ENCODE peak calls at places on chromosome 16, in four cellular contexts. One of them, this sample, is unnamed.

GRCh38 chr16:88529596-88529995 is 40.6 kb upstream of the ZC3H18 start:
- DNase-seq in HCT116: no peak
- DNase-seq in K562: no peak
- DNase-seq in HepG2: no peak
- DNase-seq in this sample: no peak

GRCh38 chr16:5918553-5919127 is 821.0 kb upstream of the EEF2KMT start:
- DNase-seq in K562: peak
- DNase-seq in HepG2: peak
- DNase-seq in HCT116: no peak
- DNase-seq in this sample: no peak

GRCh38 chr16:29977063-29977462 is 3.4 kb downstream of the TAOK2 start:
- DNase-seq in HepG2: no peak
- DNase-seq in K562: no peak
- DNase-seq in HCT116: no peak
- DNase-seq in this sample: no peak

GRCh38 chr16:35560637-35560984 is 2101.2 kb downstream of the TP53TG3F start:
- DNase-seq in HepG2: no peak
- DNase-seq in HCT116: no peak
- DNase-seq in K562: no peak
- DNase-seq in this sample: no peak

GRCh38 chr16:76535-77272 is 1.3 kb upstream of the MPG start:
- DNase-seq in HepG2: peak
- DNase-seq in HCT116: no peak
- DNase-seq in K562: peak
- DNase-seq in this sample: no peak

GRCh38 chr16:16021988-16022682 is 72.7 kb downstream of the ABCC1 start:
- DNase-seq in HCT116: peak
- DNase-seq in HepG2: peak
- DNase-seq in K562: peak
- DNase-seq in this sample: peak

GRCh38 chr16:58339452-58339938 is 44.7 kb upstream of the PRSS54 start:
- DNase-seq in K562: no peak
- DNase-seq in HepG2: peak
- DNase-seq in HCT116: peak
- DNase-seq in this sample: no peak

GRCh38 chr16:68800257-68800875 is 43.0 kb upstream of the TANGO6 start:
- DNase-seq in HCT116: peak
- DNase-seq in K562: peak
- DNase-seq in HepG2: peak
- DNase-seq in this sample: peak

GRCh38 chr16:89358030-89359005 is 132.0 kb downstream of the ANKRD11 start:
- DNase-seq in K562: no peak
- DNase-seq in HCT116: no peak
- DNase-seq in HepG2: no peak
- DNase-seq in this sample: no peak

GRCh38 chr16:57781741-57782606 is 20.3 kb downstream of the KIFC3 start:
- DNase-seq in HepG2: peak
- DNase-seq in HCT116: no peak
- DNase-seq in K562: no peak
- DNase-seq in this sample: no peak

GRCh38 chr16:28052274-28053128 is 11.0 kb downstream of the GSG1L start:
- DNase-seq in HepG2: no peak
- DNase-seq in K562: no peak
- DNase-seq in HCT116: no peak
- DNase-seq in this sample: no peak

GRCh38 chr16:46949216-46949892 is 24.1 kb downstream of the DNAJA2 start:
- DNase-seq in K562: no peak
- DNase-seq in HepG2: no peak
- DNase-seq in HCT116: no peak
- DNase-seq in this sample: no peak

GRCh38 chr16:74756203-74756602 is 18.4 kb downstream of the FA2H start:
- DNase-seq in HepG2: no peak
- DNase-seq in HCT116: no peak
- DNase-seq in K562: peak
- DNase-seq in this sample: no peak

GRCh38 chr16:81885976-81886586 is 107.0 kb downstream of the PLCG2 start:
- DNase-seq in HCT116: peak
- DNase-seq in HepG2: peak
- DNase-seq in K562: peak
- DNase-seq in this sample: no peak

GRCh38 chr16:55280622-55281021 is 43.4 kb upstream of the IRX6 start:
- DNase-seq in HCT116: no peak
- DNase-seq in HepG2: no peak
- DNase-seq in K562: no peak
- DNase-seq in this sample: no peak

GRCh38 chr16:68760671-68761275 is 23.7 kb downstream of the CDH1 start:
- DNase-seq in HCT116: no peak
- DNase-seq in HepG2: peak
- DNase-seq in K562: peak
- DNase-seq in this sample: no peak

GRCh38 chr16:56255904-56256303 is 64.6 kb downstream of the GNAO1 start:
- DNase-seq in K562: no peak
- DNase-seq in HepG2: no peak
- DNase-seq in HCT116: no peak
- DNase-seq in this sample: no peak

GRCh38 chr16:31177136-31177535 is 2.8 kb upstream of the FUS start:
- DNase-seq in K562: no peak
- DNase-seq in HCT116: no peak
- DNase-seq in HepG2: no peak
- DNase-seq in this sample: no peak

GRCh38 chr16:87324411-87325275 is 7.5 kb upstream of the C16orf95 start:
- DNase-seq in K562: peak
- DNase-seq in HepG2: peak
- DNase-seq in HCT116: no peak
- DNase-seq in this sample: no peak

GRCh38 chr16:69741951-69742904 is 12.5 kb downstream of the NOB1 start:
- DNase-seq in K562: no peak
- DNase-seq in HCT116: no peak
- DNase-seq in HepG2: no peak
- DNase-seq in this sample: no peak

GRCh38 chr16:30887927-30888326 is 6.0 kb downstream of the BCL7C start:
- DNase-seq in HCT116: no peak
- DNase-seq in K562: no peak
- DNase-seq in HepG2: no peak
- DNase-seq in this sample: no peak

GRCh38 chr16:6427621-6428020 is 905.0 kb upstream of the RBFOX1 start:
- DNase-seq in K562: no peak
- DNase-seq in HepG2: no peak
- DNase-seq in HCT116: no peak
- DNase-seq in this sample: no peak

GRCh38 chr16:30409125-30410060 is 2.0 kb downstream of the ZNF771 start:
- DNase-seq in HCT116: peak
- DNase-seq in K562: peak
- DNase-seq in HepG2: peak
- DNase-seq in this sample: peak

GRCh38 chr16:83779881-83780280 is 27.9 kb upstream of the HSBP1 start:
- DNase-seq in K562: no peak
- DNase-seq in HepG2: no peak
- DNase-seq in HCT116: no peak
- DNase-seq in this sample: no peak

GRCh38 chr16:82037666-82038065 is 2.6 kb downstream of the HSD17B2 start:
- DNase-seq in HCT116: no peak
- DNase-seq in K562: no peak
- DNase-seq in HepG2: no peak
- DNase-seq in this sample: no peak

GRCh38 chr16:53502331-53503269 is at the start of gene AKTIP:
- DNase-seq in HepG2: no peak
- DNase-seq in HCT116: no peak
- DNase-seq in K562: peak
- DNase-seq in this sample: no peak
- TF ChIP-seq TCF7L2 in HepG2: no peak
- TF ChIP-seq TCF7L2 in HCT116: no peak
- TF ChIP-seq TCF7L2 in K562: no peak
- TF ChIP-seq TCF7L2 in this sample: no peak

GRCh38 chr16:64823676-64824075 is 298.2 kb downstream of the CDH11 start:
- DNase-seq in HCT116: no peak
- DNase-seq in K562: no peak
- DNase-seq in HepG2: no peak
- DNase-seq in this sample: no peak
- H3K4me3 ChIP-seq in HCT116: no peak
- H3K4me3 ChIP-seq in K562: no peak
- H3K4me3 ChIP-seq in HepG2: no peak
- H3K4me3 ChIP-seq in this sample: no peak

GRCh38 chr16:66740010-66740409 is 11.4 kb downstream of the DYNC1LI2 start:
- DNase-seq in HepG2: peak
- DNase-seq in K562: peak
- DNase-seq in HCT116: no peak
- DNase-seq in this sample: no peak

GRCh38 chr16:66742409-66742808 is 9.0 kb downstream of the DYNC1LI2 start:
- DNase-seq in K562: no peak
- DNase-seq in HepG2: no peak
- DNase-seq in HCT116: no peak
- DNase-seq in this sample: no peak

GRCh38 chr16:66740533-66740932 is 10.9 kb downstream of the DYNC1LI2 start:
- DNase-seq in HCT116: no peak
- DNase-seq in K562: peak
- DNase-seq in HepG2: no peak
- DNase-seq in this sample: no peak

GRCh38 chr16:66741971-66742396 is 9.4 kb downstream of the DYNC1LI2 start:
- DNase-seq in HCT116: no peak
- DNase-seq in HepG2: no peak
- DNase-seq in K562: no peak
- DNase-seq in this sample: no peak

DNA sequence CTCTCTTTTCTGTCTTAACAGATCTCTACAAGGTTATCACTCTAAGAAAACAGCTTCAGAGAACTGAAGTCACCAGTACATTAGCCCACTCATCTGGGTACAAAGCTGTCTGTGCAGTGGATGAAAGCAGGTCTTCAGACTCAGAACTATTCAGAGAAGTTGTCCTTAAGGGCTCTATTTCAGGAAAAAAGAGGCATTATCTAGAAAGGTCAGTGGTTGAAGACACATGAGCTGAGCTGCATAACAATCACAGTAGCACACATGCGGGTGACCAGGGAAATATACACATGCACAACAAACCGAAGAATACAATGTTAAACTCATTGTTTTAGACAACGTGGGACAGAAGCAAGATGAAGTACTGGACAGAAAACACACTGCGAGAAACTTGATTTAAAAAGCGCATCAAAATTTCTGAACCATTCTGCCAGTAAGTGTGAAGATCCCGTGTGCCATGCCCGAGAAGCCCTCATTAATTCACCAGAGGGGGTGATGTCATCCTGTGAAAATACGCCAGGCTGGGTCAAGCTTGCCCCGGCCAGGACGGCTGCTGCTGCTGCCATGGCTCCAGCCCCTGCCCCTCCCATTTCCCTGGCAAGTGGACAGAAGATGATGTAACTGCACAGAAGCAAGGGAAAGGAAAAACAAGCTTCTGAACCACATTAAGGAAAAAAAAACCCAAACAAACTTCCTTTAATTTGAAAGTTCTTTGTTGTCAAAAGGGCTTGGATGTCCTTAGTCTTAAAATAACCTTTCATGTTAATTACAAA is 10.1 kb downstream of the DYNC1LI2 start:
- DNase-seq in HCT116: peak
- DNase-seq in HepG2: peak
- DNase-seq in K562: peak
- DNase-seq in this sample: peak
- TF ChIP-seq TCF7L2 in HCT116: no peak
- TF ChIP-seq TCF7L2 in HepG2: no peak
- TF ChIP-seq TCF7L2 in K562: no peak
- TF ChIP-seq TCF7L2 in this sample: no peak

GRCh38 chr16:3021449-3022207 is 1.5 kb downstream of the TNFRSF12A start:
- DNase-seq in K562: peak
- DNase-seq in HCT116: peak
- DNase-seq in HepG2: peak
- DNase-seq in this sample: peak
- H3K4me3 ChIP-seq in K562: peak
- H3K4me3 ChIP-seq in HCT116: peak
- H3K4me3 ChIP-seq in HepG2: peak
- H3K4me3 ChIP-seq in this sample: peak

GRCh38 chr16:80669673-80670072 is 128.9 kb downstream of the DYNLRB2 start:
- DNase-seq in HepG2: no peak
- DNase-seq in K562: no peak
- DNase-seq in HCT116: no peak
- DNase-seq in this sample: no peak

GRCh38 chr16:80667925-80668324 is 127.1 kb downstream of the DYNLRB2 start:
- DNase-seq in HepG2: no peak
- DNase-seq in HCT116: no peak
- DNase-seq in K562: no peak
- DNase-seq in this sample: no peak

GRCh38 chr16:80672379-80672778 is 131.6 kb downstream of the DYNLRB2 start:
- DNase-seq in HepG2: no peak
- DNase-seq in HCT116: no peak
- DNase-seq in K562: no peak
- DNase-seq in this sample: no peak

GRCh38 chr16:80670170-80670865 is 129.5 kb downstream of the DYNLRB2 start:
- DNase-seq in HCT116: no peak
- DNase-seq in K562: no peak
- DNase-seq in HepG2: no peak
- DNase-seq in this sample: no peak

DNA sequence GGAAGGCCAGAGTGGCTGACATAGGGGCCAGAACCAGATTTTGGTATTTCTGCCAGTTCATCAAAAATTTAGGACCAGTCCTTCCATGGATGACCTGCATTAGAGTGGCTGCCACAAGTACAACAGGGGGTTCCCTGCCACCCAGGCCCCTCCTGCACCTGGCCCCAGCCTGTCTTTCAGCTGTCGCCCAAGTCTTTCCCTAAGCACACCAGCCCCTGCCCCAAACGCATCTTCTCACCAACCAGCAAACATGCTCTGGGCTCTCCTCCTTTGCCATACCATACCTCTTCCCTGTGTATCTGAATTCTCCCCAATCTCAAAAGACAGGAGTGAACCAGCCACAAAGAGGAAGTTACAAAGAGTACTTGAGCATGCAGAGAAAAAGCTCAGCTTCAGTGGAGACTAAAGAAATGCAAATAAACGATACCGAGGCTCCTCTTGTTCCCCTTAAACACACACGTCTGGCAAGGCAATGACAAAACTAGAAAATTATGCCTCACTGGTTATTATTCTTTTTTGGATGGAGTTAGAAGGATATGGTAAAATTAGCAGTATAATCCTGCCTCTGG is 130.6 kb downstream of the DYNLRB2 start:
- DNase-seq in HCT116: no peak
- DNase-seq in HepG2: no peak
- DNase-seq in K562: no peak
- DNase-seq in this sample: no peak
- TF ChIP-seq TCF7L2 in HCT116: no peak
- TF ChIP-seq TCF7L2 in HepG2: no peak
- TF ChIP-seq TCF7L2 in K562: no peak
- TF ChIP-seq TCF7L2 in this sample: no peak

DNA sequence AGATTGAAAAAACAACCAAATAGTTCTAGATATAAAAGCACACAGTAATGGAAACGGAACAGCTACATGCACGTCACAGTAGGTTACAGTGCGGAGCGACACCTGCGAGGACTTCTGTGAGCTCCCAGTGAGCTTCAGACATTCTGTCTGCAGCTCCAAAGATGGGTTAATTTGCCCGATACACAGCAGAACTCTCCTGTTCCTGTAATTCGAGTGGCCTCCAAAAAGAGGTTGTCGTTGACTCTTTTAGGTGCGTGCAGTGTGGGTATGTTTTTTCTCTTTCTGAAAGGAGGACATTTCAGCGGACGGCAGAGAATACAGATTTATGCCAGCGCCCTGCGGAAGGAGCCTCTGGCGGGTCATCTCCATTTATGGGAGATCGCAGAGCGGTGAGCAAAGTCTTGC is 2.9 kb downstream of the OR1F1 start:
- DNase-seq in K562: peak
- DNase-seq in HepG2: peak
- DNase-seq in HCT116: no peak
- DNase-seq in this sample: peak
- H3K4me3 ChIP-seq in K562: peak
- H3K4me3 ChIP-seq in HepG2: peak
- H3K4me3 ChIP-seq in HCT116: no peak
- H3K4me3 ChIP-seq in this sample: peak